ENCODE peak calls at places on chromosomes 4 and X, in four cellular contexts. I is K562, E is GM12878, Q is HepG2. H is an unnamed sample.

GRCh38 chrX:103941201-103941975 is 21.0 kb upstream of the TMSB15B start:
- DNase-seq in I (peak), Q (no peak), E (no peak), H (no peak)

GRCh38 chrX:3526084-3526483 is 179.6 kb upstream of the MXRA5 start:
- DNase-seq in Q (no peak), E (no peak), I (no peak), H (no peak)

GRCh38 chr4:74738756-74739155 is 55.6 kb downstream of the BTC start:
- DNase-seq in Q (no peak), E (no peak), I (no peak), H (no peak)

GRCh38 chr4:60780874-60781273 is 419.3 kb upstream of the ADGRL3 start:
- DNase-seq in E (no peak), Q (no peak), I (no peak), H (no peak)

GRCh38 chr4:10529891-10530786 is 72.9 kb upstream of the ZNF518B start:
- DNase-seq in I (no peak), E (no peak), Q (no peak), H (no peak)

GRCh38 chr4:166169111-166169510 is 296.1 kb downstream of the TLL1 start:
- DNase-seq in I (no peak), Q (peak), E (no peak), H (peak)

GRCh38 chr4:47744253-47744652 is 93.6 kb downstream of the CORIN start:
- DNase-seq in I (no peak), Q (no peak), E (no peak), H (no peak)

GRCh38 chr4:83189631-83190136 is 75.2 kb upstream of the PLAC8 start:
- DNase-seq in E (no peak), I (no peak), Q (peak), H (no peak)

GRCh38 chrX:103608305-103608963 is 671 bp downstream of the TCEAL3 start:
- DNase-seq in I (no peak), Q (no peak), E (no peak), H (no peak)

GRCh38 chr4:145132521-145133098 is 34.5 kb downstream of the ABCE1 start:
- DNase-seq in E (peak), I (peak), Q (no peak), H (no peak)

GRCh38 chr4:123823244-123823643 is 426.6 kb downstream of the SPRY1 start:
- DNase-seq in I (no peak), Q (no peak), E (no peak), H (no peak)

GRCh38 chr4:123825596-123826291 is 429.1 kb downstream of the SPRY1 start:
- DNase-seq in Q (no peak), I (no peak), E (no peak), H (no peak)

GRCh38 chr4:123827511-123827910 is 430.9 kb downstream of the SPRY1 start:
- DNase-seq in I (no peak), Q (no peak), E (no peak), H (no peak)

GRCh38 chr4:123824524-123824923 is 427.9 kb downstream of the SPRY1 start:
- DNase-seq in Q (peak), E (no peak), I (no peak), H (no peak)

DNA sequence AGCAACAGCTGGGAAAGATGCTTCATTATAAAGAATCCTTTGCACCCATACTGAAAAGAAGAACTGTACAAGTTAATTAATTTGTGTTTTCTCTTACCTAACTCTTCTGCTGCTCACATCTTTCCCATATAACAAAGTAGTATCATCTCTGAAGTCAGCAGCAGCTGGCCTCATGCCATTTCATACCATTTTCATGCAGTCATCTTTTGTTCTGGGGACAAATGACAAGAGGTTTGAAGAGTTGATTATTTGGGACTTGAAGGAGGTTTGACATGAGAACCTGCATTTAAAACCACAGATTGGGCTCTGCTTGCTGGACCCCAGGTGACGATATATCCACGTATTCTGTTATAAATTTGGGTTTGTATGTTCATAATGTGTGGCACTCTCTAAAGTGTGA is 430.3 kb downstream of the SPRY1 start:
- DNase-seq in I (no peak), E (no peak), Q (no peak), H (no peak)
- TF ChIP-seq TCF7 in I (no peak), E (no peak), Q (no peak), H (no peak)

GRCh38 chr4:167767281-167767680 is 325.1 kb upstream of the ANXA10 start:
- DNase-seq in I (no peak), Q (no peak), E (no peak), H (no peak)
- TF ChIP-seq ETV6 in I (no peak), Q (no peak), E (no peak), H (no peak)

GRCh38 chr4:51885371-51885770 is 42.4 kb downstream of the DCUN1D4 start:
- DNase-seq in E (no peak), I (peak), Q (peak), H (no peak)

GRCh38 chr4:51880016-51880915 is 37.3 kb downstream of the DCUN1D4 start:
- DNase-seq in E (no peak), I (no peak), Q (peak), H (no peak)

GRCh38 chr4:51884055-51884454 is 41.1 kb downstream of the DCUN1D4 start:
- DNase-seq in E (no peak), I (no peak), Q (no peak), H (no peak)

DNA sequence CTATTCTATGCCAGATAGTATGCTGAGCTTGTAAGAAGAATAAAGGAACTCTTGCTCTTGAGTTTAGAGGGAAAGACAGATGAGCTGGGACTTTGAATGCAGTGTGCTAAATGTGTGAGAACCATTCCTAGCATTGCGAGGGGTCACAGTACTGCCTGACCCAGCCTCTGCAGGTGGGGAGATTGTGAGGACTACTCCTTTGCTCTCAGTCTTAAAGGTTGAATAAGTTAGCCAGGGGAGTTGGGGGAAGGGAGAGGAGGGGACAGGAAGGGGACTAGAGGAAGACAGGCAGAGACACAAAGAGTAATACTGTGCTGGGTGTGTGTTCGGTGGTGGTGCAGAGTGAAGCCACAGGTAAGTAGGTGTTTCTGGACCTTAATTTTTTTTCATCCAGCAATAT is 41.7 kb downstream of the DCUN1D4 start:
- DNase-seq in E (no peak), Q (no peak), I (no peak), H (no peak)
- TF ChIP-seq TCF7 in E (no peak), Q (no peak), I (no peak), H (no peak)

DNA sequence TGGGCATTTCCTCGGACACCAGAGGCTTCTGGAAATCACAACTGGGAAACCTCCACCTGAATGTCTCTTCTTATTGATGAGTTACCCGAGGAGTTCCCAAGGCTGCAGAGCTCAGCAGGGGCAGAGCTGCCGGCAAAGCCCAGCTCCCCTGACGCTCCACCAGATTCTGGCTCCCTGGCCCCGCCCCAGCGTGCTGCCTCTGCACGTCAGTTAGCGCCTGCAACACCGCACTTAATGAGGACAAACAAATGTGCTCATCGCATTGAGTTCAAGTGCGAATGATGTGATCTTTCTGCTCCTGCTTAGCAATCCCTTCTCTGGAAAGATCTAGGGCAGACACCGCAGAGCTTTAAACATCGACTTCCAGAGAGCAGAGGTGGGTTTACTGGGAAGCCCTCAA is 55.5 kb upstream of the FBXW7 start:
- DNase-seq in I (peak), E (no peak), Q (no peak), H (peak)
- TF ChIP-seq ETV6 in I (no peak), E (no peak), Q (no peak), H (no peak)

H was measured in WTC11.